ENCODE peak calls at places on chromosomes 13 and 19, in five cellular contexts. A is cardiac muscle cell, R is body of pancreas, B is AG10803, M is esophagus squamous epithelium. I is an unnamed sample.

GRCh38 chr19:8504171-8504570 is 1.7 kb upstream of the PRAM1 start:
- DNase-seq in A (no peak), R (no peak), B (no peak), M (no peak), I (no peak)

GRCh38 chr13:110305544-110305943 is 1.4 kb downstream of the COL4A1 start:
- DNase-seq in A (no peak), R (no peak), B (no peak), M (no peak), I (no peak)

GRCh38 chr13:113411216-113412023 is 41.9 kb downstream of the ADPRHL1 start:
- DNase-seq in A (peak; percentile 74), R (no peak), B (peak; percentile 97), M (no peak), I (peak; percentile 94)

GRCh38 chr13:44819245-44819644 is 170.0 kb downstream of the NUFIP1 start:
- DNase-seq in A (peak; percentile 73), R (no peak), B (peak; percentile 50), M (no peak), I (peak; percentile 53)

GRCh38 chr19:37594982-37595382 is 306 bp downstream of the ZNF540 start:
- DNase-seq in A (peak; percentile 67), R (peak; percentile 63), B (peak; percentile 44), M (peak; percentile 3), I (peak; percentile 8)

GRCh38 chr13:52776726-52777125 is 37.1 kb upstream of the CNMD start:
- DNase-seq in A (no peak), R (no peak), B (no peak), M (no peak), I (no peak)

GRCh38 chr13:48783181-48783630 is 129.5 kb downstream of the CYSLTR2 start:
- DNase-seq in A (peak; percentile 100), R (peak; percentile 36), B (peak; percentile 98), M (peak; percentile 12), I (no peak)

GRCh38 chr19:17246681-17247425 is 1.1 kb upstream of the NR2F6 start:
- DNase-seq in A (peak; percentile 29), R (peak; percentile 59), B (peak; percentile 57), M (no peak), I (no peak)

GRCh38 chr19:6677924-6678689 is 8.1 kb upstream of the TNFSF14 start:
- DNase-seq in A (peak; percentile 46), R (no peak), B (no peak), M (no peak), I (no peak)

GRCh38 chr19:47760632-47760999 is 15.3 kb downstream of the NOP53 start:
- DNase-seq in A (no peak), R (no peak), B (no peak), M (no peak), I (no peak)

GRCh38 chr19:18878058-18878797 is 17.7 kb downstream of the CERS1 start:
- DNase-seq in A (no peak), R (no peak), B (no peak), M (no peak), I (no peak)

GRCh38 chr19:38251564-38252051 is 4.6 kb downstream of the PPP1R14A start:
- DNase-seq in A (peak; percentile 53), R (no peak), B (peak; percentile 31), M (no peak), I (no peak)

GRCh38 chr13:30617315-30618185 is at the start of gene USPL1:
- DNase-seq in A (peak; percentile 100), R (peak; percentile 99), B (peak; percentile 100), M (peak; percentile 89), I (peak; percentile 96)
- TF ChIP-seq CTCF in A (no peak), R (peak; percentile 78), B (no peak), M (peak; percentile 62), I (no peak)

GRCh38 chr19:50859849-50860248 is 5.1 kb downstream of the KLK3 start:
- DNase-seq in A (no peak), R (no peak), B (no peak), M (no peak), I (no peak)
- H3K4me3 ChIP-seq in A (no peak overlapping the region), R (no peak overlapping the region), B (no peak overlapping the region), M (no peak overlapping the region), I (no peak overlapping the region)

GRCh38 chr19:1855828-1856255 is 7.5 kb downstream of the KLF16 start:
- DNase-seq in A (no peak), R (no peak), B (peak; percentile 47), M (no peak), I (no peak)

GRCh38 chr19:1854032-1854541 is 5.8 kb upstream of the REXO1 start:
- DNase-seq in A (no peak), R (no peak), B (no peak), M (no peak), I (no peak)

GRCh38 chr19:1856345-1856697 is 7.1 kb downstream of the KLF16 start:
- DNase-seq in A (no peak), R (no peak), B (no peak), M (no peak), I (no peak)

GRCh38 chr19:1854542-1855039 is 6.3 kb upstream of the REXO1 start:
- DNase-seq in A (no peak), R (no peak), B (peak; percentile 24), M (no peak), I (no peak)

DNA sequence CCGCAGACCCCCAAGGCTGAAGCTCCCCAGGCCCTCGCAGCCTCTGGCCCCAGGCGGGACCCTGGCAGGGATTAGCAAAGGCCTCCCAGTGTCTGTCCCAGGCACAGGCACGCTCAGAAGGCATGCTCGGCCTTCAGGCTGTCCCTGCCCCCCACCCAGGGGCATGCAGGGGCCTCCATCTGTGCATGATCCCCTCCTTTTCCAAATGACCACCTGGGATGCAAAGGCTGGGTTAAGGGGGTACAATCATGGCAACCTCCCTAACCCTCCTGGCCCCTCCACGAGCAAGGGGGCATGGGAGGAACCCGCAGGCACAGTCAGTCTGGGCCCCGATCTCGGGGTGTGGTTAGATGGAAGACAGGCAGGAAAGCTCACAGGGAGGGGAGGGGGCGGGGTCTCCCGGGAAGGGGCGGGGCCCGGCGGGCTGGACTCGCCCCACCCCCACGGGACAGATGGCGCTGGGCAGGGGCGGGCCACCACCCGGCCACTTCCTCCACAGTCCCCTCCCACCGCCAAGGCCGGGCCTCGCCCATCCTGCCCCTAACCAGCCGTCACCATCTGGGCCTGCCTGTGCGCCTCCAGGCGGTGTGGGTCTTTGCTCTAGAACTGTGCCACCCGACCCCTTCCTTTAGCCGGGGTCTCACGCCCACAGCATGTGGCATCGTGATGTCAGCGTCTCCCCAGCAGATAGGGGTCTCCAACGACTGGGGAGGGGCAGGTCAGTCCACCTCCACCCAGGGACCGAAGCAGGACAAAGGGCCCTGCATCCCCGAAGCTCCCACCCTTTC is 7.0 kb upstream of the REXO1 start:
- DNase-seq in A (peak; percentile 91), R (peak; percentile 67), B (peak; percentile 92), M (peak; percentile 66), I (no peak)
- TF ChIP-seq CTCF in A (no peak), R (no peak), B (no peak), M (peak; percentile 10), I (no peak)

GRCh38 chr19:50332014-50332263 is 2.8 kb upstream of the KCNC3 start:
- DNase-seq in A (no peak), R (no peak), B (no peak), M (no peak), I (no peak)

GRCh38 chr19:50331187-50332013 is 2.2 kb upstream of the KCNC3 start:
- DNase-seq in A (no peak), R (no peak), B (no peak), M (no peak), I (no peak)

GRCh38 chr19:50332264-50333038 is 3.3 kb upstream of the KCNC3 start:
- DNase-seq in A (no peak), R (no peak), B (no peak), M (no peak), I (no peak)

GRCh38 chr19:50329146-50329925 is at the start of gene KCNC3:
- DNase-seq in A (peak; percentile 99), R (peak; percentile 100), B (peak; percentile 93), M (peak; percentile 97), I (peak; percentile 73)

GRCh38 chr19:50330365-50331078 is 1.3 kb upstream of the KCNC3 start:
- DNase-seq in A (peak; percentile 75), R (peak; percentile 82), B (peak; percentile 19), M (no peak), I (no peak)
- H3K4me3 ChIP-seq in A (peak overlapping the region; percentile 46), R (no peak overlapping the region), B (no peak overlapping the region), M (peak overlapping the region; percentile 23), I (no peak overlapping the region)

GRCh38 chr13:25920277-25920676 is 131.5 kb downstream of the SHISA2 start:
- DNase-seq in A (no peak), R (no peak), B (no peak), M (no peak), I (no peak)

GRCh38 chr13:25920931-25921330 is 130.9 kb downstream of the SHISA2 start:
- DNase-seq in A (no peak), R (no peak), B (no peak), M (no peak), I (no peak)

GRCh38 chr13:25927363-25927762 is 124.5 kb downstream of the SHISA2 start:
- DNase-seq in A (no peak), R (no peak), B (no peak), M (no peak), I (no peak)

GRCh38 chr13:25923217-25924085 is 128.4 kb downstream of the SHISA2 start:
- DNase-seq in A (peak; percentile 56), R (no peak), B (no peak), M (no peak), I (no peak)

DNA sequence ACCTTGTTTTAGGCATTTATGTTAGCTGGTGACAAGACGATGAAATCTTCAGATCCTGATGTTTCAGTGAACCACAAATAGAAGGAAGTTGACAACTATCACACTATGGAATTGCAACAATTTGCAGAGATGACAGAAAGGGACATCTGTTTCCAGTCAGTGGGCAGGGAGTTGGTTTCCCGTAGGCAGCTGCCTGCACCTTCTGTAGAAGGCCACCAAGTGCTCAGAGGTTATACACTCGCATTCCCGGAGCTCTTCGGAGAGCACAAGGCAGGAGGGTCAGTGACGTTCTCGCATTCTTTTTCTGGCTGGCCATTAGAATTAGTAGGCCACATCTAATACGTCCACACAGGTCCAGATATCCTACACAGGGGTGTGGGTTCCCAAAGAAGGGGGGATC is 129.4 kb downstream of the SHISA2 start:
- DNase-seq in A (no peak), R (no peak), B (peak; percentile 20), M (no peak), I (no peak)
- TF ChIP-seq CTCF in A (no peak), R (no peak), B (no peak), M (no peak), I (no peak)

I was measured in astrocyte of the cerebellum.